ENCODE peak calls at places on chromosomes 11 and 22, in five cellular contexts. N is coronary artery, M is kidney epithelial cell, R is HFF-Myc, U is omental fat pad. L is an unnamed sample.
A peak's percentile ranks its signal among the peaks of the same experiment; 100 is the strongest.

GRCh38 chr22:26554956-26555355 is 35.0 kb downstream of the TPST2 start:
- DNase-seq in N (no peak), U (no peak), R (no peak), M (no peak), L (no peak)

GRCh38 chr11:57356179-57356757 is 18.1 kb downstream of the P2RX3 start:
- DNase-seq in U (no peak), N (no peak), M (no peak), R (no peak), L (no peak)

GRCh38 chr22:27116295-27116694 is 458.9 kb downstream of the MIAT start:
- DNase-seq in M (no peak), U (no peak), N (peak; percentile 54), R (no peak), L (no peak)

GRCh38 chr11:116110802-116111201 is 606.6 kb upstream of the CADM1 start:
- DNase-seq in N (peak; percentile 53), M (no peak), U (no peak), R (no peak), L (no peak)

GRCh38 chr22:48145738-48146137 is 1383.3 kb downstream of the TBC1D22A start:
- DNase-seq in N (no peak), M (no peak), R (no peak), U (no peak), L (no peak)

GRCh38 chr11:11993814-11994213 is 14.6 kb downstream of the DKK3 start:
- DNase-seq in U (no peak), M (peak; percentile 61), R (no peak), N (no peak), L (no peak)

GRCh38 chr11:279040-279965 is 1.1 kb downstream of the NLRP6 start:
- DNase-seq in U (no peak), N (no peak), M (no peak), R (no peak), L (peak; percentile 22)

GRCh38 chr11:47437746-47438418 is 11.1 kb downstream of the RAPSN start:
- DNase-seq in N (no peak), R (no peak), U (no peak), M (no peak), L (no peak)

GRCh38 chr11:1793091-1793490 is 29.4 kb upstream of the CTSD start:
- DNase-seq in U (no peak), M (no peak), N (no peak), R (no peak), L (no peak)

GRCh38 chr11:1791912-1792311 is 28.2 kb upstream of the CTSD start:
- DNase-seq in N (no peak), M (no peak), R (no peak), U (no peak), L (no peak)

GRCh38 chr11:1797391-1798125 is 33.8 kb upstream of the CTSD start:
- DNase-seq in U (no peak), R (no peak), N (peak; percentile 12), M (no peak), L (no peak)

GRCh38 chr11:1792461-1792860 is 28.7 kb upstream of the CTSD start:
- DNase-seq in U (no peak), N (no peak), R (no peak), M (no peak), L (no peak)

GRCh38 chr11:1796297-1797011 is 32.7 kb upstream of the CTSD start:
- DNase-seq in N (no peak), M (no peak), U (no peak), R (no peak), L (no peak)
- TF ChIP-seq CTCF in N (no peak), M (no peak), U (no peak), R (no peak), L (no peak)

DNA sequence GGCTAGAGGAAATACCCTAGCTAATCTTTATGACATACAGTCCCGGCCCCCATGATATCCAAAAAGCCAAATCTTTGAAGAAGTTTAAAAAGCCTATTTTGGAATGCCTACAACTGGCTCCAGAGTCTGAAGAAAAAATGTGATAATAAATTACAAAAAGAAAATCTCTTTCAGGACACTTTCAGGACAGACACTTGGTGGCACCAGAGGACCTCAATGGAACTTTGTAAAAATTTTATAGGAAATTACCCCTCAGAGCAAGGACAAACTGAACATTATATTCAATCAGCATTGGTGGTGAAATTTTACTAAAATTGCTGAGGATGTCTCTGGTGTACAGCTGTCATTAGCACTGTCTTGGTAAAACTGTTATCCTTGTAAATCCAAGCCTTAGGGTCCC is 81.0 kb downstream of the CCDC73 start:
- DNase-seq in N (no peak), U (no peak), M (no peak), R (no peak), L (no peak)
- TF ChIP-seq CTCF in N (no peak), U (no peak), M (peak; percentile 49), R (peak; percentile 17), L (no peak)

GRCh38 chr22:29553391-29554224 is at the start of gene THOC5:
- DNase-seq in N (peak; percentile 96), U (peak; percentile 72), M (peak; percentile 79), R (peak; percentile 93), L (peak; percentile 84)
- TF ChIP-seq CTCF in N (peak; percentile 60), U (no peak), M (peak; percentile 86), R (peak; percentile 67), L (peak; percentile 28)

GRCh38 chr11:68213555-68214172 is 568 bp upstream of the KMT5B start:
- DNase-seq in R (peak; percentile 42), N (peak; percentile 85), M (peak; percentile 47), U (peak; percentile 40), L (peak; percentile 86)
- TF ChIP-seq CTCF in R (no peak), N (no peak), M (no peak), U (no peak), L (no peak)

GRCh38 chr22:17891427-17892167 is 117.3 kb upstream of the BID start:
- DNase-seq in U (no peak), R (no peak), N (no peak), M (no peak), L (no peak)
- TF ChIP-seq CTCF in U (no peak), R (peak; percentile 32), N (peak; percentile 35), M (peak; percentile 45), L (no peak)

GRCh38 chr22:23533328-23533762 is 46.7 kb downstream of the IGLL1 start:
- DNase-seq in M (no peak), R (no peak), N (no peak), U (no peak), L (no peak)
- TF ChIP-seq CTCF in M (peak; percentile 62), R (peak; percentile 22), N (no peak), U (no peak), L (peak; percentile 15)

GRCh38 chr22:35419756-35420155 is 19.8 kb downstream of the MCM5 start:
- DNase-seq in U (no peak), M (no peak), N (no peak), R (no peak), L (no peak)

GRCh38 chr22:35418088-35418487 is 18.1 kb downstream of the MCM5 start:
- DNase-seq in R (no peak), N (no peak), M (no peak), U (no peak), L (no peak)

GRCh38 chr22:35418726-35419125 is 18.8 kb downstream of the MCM5 start:
- DNase-seq in U (no peak), M (no peak), N (no peak), R (no peak), L (no peak)

GRCh38 chr22:35421121-35421520 is 21.2 kb downstream of the MCM5 start:
- DNase-seq in N (no peak), M (no peak), R (no peak), U (no peak), L (no peak)

GRCh38 chr22:35417606-35418005 is 17.7 kb downstream of the MCM5 start:
- DNase-seq in R (no peak), N (no peak), M (no peak), U (no peak), L (no peak)
- TF ChIP-seq CTCF in R (no peak), N (no peak), M (no peak), U (no peak), L (no peak)

GRCh38 chr11:38788591-38788990 is 2190.6 kb upstream of the RAG2 start:
- DNase-seq in M (no peak), R (no peak), N (no peak), U (no peak), L (no peak)

GRCh38 chr11:38795027-38795426 is 2197.0 kb upstream of the RAG2 start:
- DNase-seq in R (no peak), M (no peak), N (no peak), U (no peak), L (no peak)

DNA sequence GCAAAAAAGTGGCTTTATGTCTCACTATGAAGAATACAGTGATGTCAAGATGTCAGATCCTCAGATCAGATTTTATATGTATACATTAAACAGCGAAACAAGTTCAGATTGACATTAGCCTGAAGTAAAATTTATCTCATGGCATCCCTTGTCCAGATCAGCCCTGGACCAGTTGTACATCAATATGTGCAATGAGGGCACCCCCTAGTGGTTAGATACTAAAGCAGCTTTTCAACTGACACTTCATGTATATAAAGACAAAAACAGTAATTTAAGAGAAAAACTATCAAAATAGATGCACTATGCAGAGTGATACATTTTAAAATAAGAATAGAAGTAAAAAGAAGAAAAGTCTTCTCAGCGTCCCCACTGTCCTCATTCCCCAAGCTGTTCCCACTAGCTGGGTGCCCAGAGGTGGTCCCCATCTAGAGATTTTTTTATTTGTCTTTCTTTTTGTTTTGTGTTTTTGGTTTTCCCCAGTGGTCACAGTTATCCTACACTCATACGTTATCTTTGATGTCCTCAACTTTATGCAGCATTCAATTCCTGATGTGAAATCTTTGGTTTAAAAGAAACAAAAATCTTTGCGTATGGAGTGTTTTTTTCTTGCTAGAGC is 2193.4 kb upstream of the RAG2 start:
- DNase-seq in R (peak; percentile 17), N (no peak), U (no peak), M (peak; percentile 16), L (no peak)
- TF ChIP-seq CTCF in R (peak; percentile 62), N (no peak), U (no peak), M (peak; percentile 80), L (peak; percentile 80)

GRCh38 chr11:94107363-94107762 is 21.3 kb upstream of the PANX1 start:
- DNase-seq in U (no peak), M (no peak), R (no peak), N (no peak), L (no peak)
- TF ChIP-seq CTCF in U (no peak), M (no peak), R (no peak), N (no peak), L (no peak)